ENCODE peak calls at places on chromosome 1, in six cellular contexts. X is OCI-LY7; Q is ovary; L is CD8-positive, alpha-beta memory T cell; S is pancreas; G is BE2C. N is an unnamed sample. For H3K36me3, the result is how much of the 10 kb centered on the place peaks cover.

GRCh38 chr1:220775238-220775853 is 11.4 kb upstream of the MTARC1 start:
- DNase-seq in X (peak), Q (no peak), L (no peak), S (peak), G (peak), N (peak)

GRCh38 chr1:98177751-98178150 is 256.9 kb upstream of the DPYD start:
- DNase-seq in X (no peak), Q (no peak), L (no peak), S (no peak), G (no peak), N (no peak)

GRCh38 chr1:152842556-152842955 is at the start of gene LCE6A:
- DNase-seq in X (no peak), Q (no peak), L (no peak), S (no peak), G (no peak), N (no peak)

GRCh38 chr1:115539736-115540135 is 102.0 kb upstream of the VANGL1 start:
- DNase-seq in X (no peak), Q (no peak), L (no peak), S (no peak), G (no peak), N (no peak)

GRCh38 chr1:207867136-207868081 is 43.5 kb downstream of the CD34 start:
- DNase-seq in X (no peak), Q (no peak), L (no peak), S (peak), G (no peak), N (peak)

GRCh38 chr1:48498096-48498791 is 26.2 kb upstream of the SPATA6 start:
- DNase-seq in X (peak), Q (peak), L (peak), S (peak), G (peak), N (peak)

GRCh38 chr1:41342774-41343355 is 18.4 kb upstream of the FOXO6 start:
- DNase-seq in X (no peak), Q (peak), L (no peak), S (no peak), G (no peak), N (no peak)

GRCh38 chr1:34787461-34788420 is 5.1 kb upstream of the GJA4 start:
- DNase-seq in X (peak), Q (no peak), L (no peak), S (no peak), G (no peak), N (no peak)

GRCh38 chr1:8122160-8122476 is 96.0 kb upstream of the ERRFI1 start:
- DNase-seq in X (no peak), Q (peak), L (no peak), S (no peak), G (no peak), N (no peak)

GRCh38 chr1:230080834-230081233 is 13.8 kb downstream of the GALNT2 start:
- DNase-seq in X (no peak), Q (no peak), L (no peak), S (peak), G (no peak), N (no peak)

DNA sequence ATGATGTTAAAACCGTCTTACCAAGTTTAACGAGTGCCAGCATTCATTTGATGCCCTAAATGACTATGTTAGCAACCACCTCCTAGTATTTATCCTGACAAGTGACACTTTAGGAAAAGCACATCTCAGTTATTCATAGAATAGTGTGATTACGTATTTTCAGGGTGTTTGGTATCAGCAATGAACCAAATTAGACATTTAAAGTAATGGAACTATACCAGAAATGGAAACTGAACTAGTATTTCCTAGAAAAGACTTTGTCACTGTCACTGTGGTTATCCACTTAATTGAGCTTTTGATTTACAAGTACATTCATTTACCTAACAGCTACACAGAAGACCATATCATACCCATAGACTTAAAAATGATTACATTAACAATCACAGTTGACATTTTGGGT is 3.6 kb upstream of the IL12RB2 start:
- DNase-seq in X (no peak), Q (no peak), L (no peak), S (no peak), G (no peak), N (no peak)
- H3K4me3 ChIP-seq in X (no peak), Q (no peak), L (no peak), S (no peak), G (no peak), N (no peak)

GRCh38 chr1:211734791-211735190 is 59.4 kb upstream of the NEK2 start:
- DNase-seq in X (no peak), Q (no peak), L (no peak), S (peak), G (peak), N (peak)
- H3K36me3 ChIP-seq in X (under half), Q (under half), L (under half), S (under half), G (under half), N (under half)

DNA sequence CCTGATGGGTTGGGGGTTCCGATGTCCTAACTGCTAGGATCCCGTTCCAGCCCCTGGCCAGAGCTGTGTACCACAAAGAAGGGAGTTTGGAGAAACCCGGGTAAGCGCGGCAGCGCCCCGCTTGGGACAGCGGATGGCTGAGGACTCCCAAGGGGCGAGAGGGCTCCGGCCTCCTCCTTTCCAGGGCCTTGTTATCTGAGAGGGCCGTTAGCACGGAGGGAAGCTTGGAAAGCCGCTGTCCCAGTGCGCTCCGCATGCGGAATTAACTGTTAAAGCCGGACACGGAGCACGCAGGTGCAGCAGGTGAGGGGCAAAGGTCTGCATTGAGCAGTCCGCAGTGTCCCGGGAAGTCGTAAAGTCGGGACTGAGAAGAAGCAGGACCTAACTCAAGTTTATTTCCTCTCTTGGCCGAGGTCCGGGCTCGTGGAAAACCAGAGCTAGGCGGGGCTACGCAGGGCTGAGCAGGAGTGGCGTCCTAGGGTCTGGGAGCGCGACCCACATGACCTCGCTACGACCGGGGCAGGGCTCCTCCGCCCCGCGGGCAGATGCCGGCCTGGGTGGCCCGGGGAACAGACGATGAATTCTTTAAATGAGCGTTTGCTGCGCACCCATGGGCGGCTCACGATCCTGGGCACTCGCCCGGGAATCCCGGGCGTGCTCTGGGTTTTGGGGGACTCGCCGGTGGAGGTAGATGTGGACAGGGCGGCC is 4.5 kb downstream of the LHX4 start:
- DNase-seq in X (no peak), Q (no peak), L (no peak), S (peak), G (no peak), N (no peak)
- H3K4me3 ChIP-seq in X (no peak), Q (no peak), L (no peak), S (no peak), G (no peak), N (no peak)

GRCh38 chr1:27555700-27556424 is 48.1 kb downstream of the AHDC1 start:
- DNase-seq in X (peak), Q (peak), L (no peak), S (no peak), G (no peak), N (no peak)
- H3K36me3 ChIP-seq in X (under half), Q (under half), L (under half), S (under half), G (under half), N (under half)